ENCODE peak calls at places on chromosomes 1 and 21, in five cellular contexts. J is GM12865, B is uterus, O is fibroblast of mammary gland, F is astrocyte of the spinal cord. H is an unnamed sample.
A peak's percentile ranks its signal among the peaks of the same experiment; 100 is the strongest.

GRCh38 chr1:150152772-150153461 is 3.2 kb downstream of the PLEKHO1 start:
- DNase-seq in B (peak; percentile 63), O (peak; percentile 88), F (peak; percentile 42), J (no peak), H (no peak)

GRCh38 chr1:219686171-219686570 is 73.3 kb upstream of the ZC3H11B start:
- DNase-seq in F (no peak), B (no peak), J (no peak), O (no peak), H (no peak)

GRCh38 chr1:193654951-193655705 is 468.7 kb upstream of the B3GALT2 start:
- DNase-seq in F (peak; percentile 25), O (peak; percentile 21), J (no peak), B (no peak), H (no peak)

GRCh38 chr1:67715819-67716218 is 30.8 kb downstream of the GADD45A start:
- DNase-seq in B (no peak), J (no peak), O (no peak), F (no peak), H (no peak)

GRCh38 chr1:53319296-53320101 is 8.4 kb downstream of the LRP8 start:
- DNase-seq in B (no peak), F (no peak), J (no peak), O (no peak), H (no peak)

GRCh38 chr1:40310129-40310461 is 7.0 kb downstream of the COL9A2 start:
- DNase-seq in B (no peak), F (no peak), J (no peak), O (no peak), H (no peak)

GRCh38 chr21:38505654-38506523 is 7.6 kb upstream of the ERG start:
- DNase-seq in O (peak; percentile 73), B (peak; percentile 45), F (peak; percentile 78), J (peak; percentile 46), H (peak; percentile 33)

GRCh38 chr1:56284933-56285332 is 294.4 kb downstream of the PLPP3 start:
- DNase-seq in O (peak; percentile 87), B (peak; percentile 48), F (peak; percentile 23), J (no peak), H (peak; percentile 71)

GRCh38 chr1:52281518-52281917 is 84.5 kb downstream of the CC2D1B start:
- DNase-seq in B (no peak), J (no peak), F (peak; percentile 5), O (peak; percentile 28), H (no peak)

GRCh38 chr1:23171181-23171755 is 2.6 kb upstream of the LUZP1 start:
- DNase-seq in J (no peak), B (no peak), F (no peak), O (no peak), H (no peak)

DNA sequence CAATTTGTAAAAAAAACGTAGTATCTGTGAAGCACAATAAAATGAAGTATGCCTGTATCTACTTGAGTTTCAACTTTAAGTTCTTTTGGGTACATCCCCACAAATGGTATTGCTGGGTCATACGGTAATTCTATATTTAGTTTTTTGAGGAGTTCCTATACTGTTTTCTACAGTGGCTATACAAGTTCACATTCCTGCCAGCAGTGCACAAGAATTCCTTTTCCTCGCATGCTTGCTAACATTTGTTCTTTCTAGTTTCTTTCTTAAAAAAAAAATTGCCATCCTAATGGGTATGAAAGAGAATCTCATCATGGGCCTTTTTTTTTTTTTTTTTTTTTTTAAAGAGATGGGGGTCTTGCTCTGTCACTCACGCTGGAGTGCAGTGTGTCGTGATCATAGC is 41.9 kb downstream of the UCK2 start:
- DNase-seq in J (no peak), B (no peak), O (no peak), F (no peak), H (no peak)
- TF ChIP-seq CTCF in J (no peak), B (no peak), O (peak; percentile 25), F (peak; percentile 23), H (no peak)

DNA sequence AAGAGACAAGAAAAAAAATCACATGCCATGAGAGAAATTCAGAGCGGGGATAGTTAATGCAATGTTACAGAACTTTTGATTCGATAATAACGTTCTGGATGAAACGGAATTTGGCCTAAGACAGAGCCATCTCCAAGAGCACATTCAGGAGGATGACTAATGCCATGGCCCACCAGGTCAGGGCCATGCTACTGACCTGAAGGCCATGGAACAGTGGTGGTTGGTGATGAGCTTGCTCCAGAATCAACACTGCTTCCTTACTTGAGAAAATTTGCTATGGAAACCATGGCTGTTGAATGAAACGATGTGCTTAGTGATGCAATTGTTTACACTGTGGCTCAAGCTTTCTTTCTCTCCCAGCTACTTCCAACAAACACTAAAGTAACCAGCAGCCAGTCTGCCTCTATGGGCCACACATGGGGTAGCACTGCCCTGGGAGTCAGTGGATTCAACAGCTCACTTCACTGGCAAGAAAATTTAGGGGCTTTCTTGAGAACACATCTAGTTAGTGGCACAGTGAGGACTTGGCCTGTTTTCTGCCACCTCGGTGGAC is 299.1 kb downstream of the PCP4 start:
- DNase-seq in B (no peak), F (peak; percentile 76), J (no peak), O (no peak), H (no peak)
- TF ChIP-seq CTCF in B (no peak), F (peak; percentile 31), J (no peak), O (no peak), H (no peak)

GRCh38 chr1:14606632-14607031 is 8.1 kb downstream of the KAZN start:
- DNase-seq in O (no peak), F (no peak), J (peak; percentile 31), B (no peak), H (no peak)
- TF ChIP-seq CTCF in O (peak; percentile 7), F (peak; percentile 26), J (peak; percentile 67), B (no peak), H (no peak)

DNA sequence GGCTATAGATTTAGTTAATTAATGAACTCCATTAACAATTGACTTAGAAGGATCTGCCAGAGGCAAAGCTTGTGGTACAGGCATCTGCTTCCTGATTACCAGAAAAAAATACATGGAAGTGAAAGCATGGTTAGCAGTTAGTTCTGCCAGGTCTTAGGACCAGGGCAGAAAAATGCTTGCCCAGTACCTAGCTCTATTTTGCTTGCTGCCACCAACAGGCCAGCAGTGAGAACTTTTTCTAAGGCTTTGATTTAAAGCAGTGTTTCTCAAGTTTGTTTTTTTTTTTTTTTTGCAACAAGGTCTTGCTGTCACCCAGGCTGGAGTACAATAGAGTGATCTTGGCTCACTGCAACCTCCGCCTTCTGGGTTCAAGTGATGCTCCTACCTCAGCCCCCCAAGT is 16.4 kb upstream of the MTF1 start:
- DNase-seq in O (peak; percentile 19), B (no peak), F (peak; percentile 12), J (no peak), H (no peak)
- TF ChIP-seq CTCF in O (no peak), B (no peak), F (peak; percentile 37), J (no peak), H (no peak)

GRCh38 chr1:168966217-168966616 is 140.3 kb upstream of the ATP1B1 start:
- DNase-seq in F (no peak), J (no peak), O (no peak), B (no peak), H (no peak)
- TF ChIP-seq CTCF in F (no peak), J (no peak), O (no peak), B (no peak), H (no peak)

DNA sequence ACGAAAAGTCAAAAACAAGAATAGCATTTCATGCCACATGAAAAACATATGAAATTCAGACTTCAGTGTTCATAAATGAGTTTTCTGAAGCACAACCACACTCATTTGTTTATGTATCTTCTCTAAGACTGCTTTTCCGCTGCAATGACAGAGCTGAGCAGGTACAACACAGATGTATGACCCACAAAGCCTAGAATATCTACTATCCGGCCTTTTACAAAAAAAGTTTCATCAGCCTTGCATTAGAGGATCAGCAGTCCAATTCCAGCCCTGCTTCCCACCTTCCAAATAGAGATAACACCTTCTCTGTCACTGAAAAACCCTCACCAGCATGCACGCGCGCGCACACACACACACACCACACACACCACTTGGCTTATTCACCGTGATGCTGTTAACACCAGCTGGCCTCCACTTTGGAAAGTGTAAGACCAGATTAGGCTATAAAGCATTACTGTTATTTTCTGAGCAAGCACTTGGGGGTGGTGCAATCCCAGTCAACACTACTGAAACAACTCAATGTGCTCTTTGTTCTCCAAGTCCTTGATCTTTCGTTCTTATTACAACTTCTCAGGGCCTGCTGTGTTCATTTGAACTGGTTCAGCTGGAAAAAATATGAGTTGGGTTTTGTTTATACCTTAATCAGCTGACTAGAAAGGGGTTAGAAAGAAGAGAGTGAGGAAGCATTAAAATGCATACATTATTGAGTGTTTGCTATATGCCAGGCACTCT is 90.0 kb downstream of the GLUL start:
- DNase-seq in B (no peak), O (peak; percentile 77), F (peak; percentile 53), J (peak; percentile 49), H (peak; percentile 57)
- TF ChIP-seq CTCF in B (no peak), O (peak; percentile 15), F (no peak), J (no peak), H (no peak)

DNA sequence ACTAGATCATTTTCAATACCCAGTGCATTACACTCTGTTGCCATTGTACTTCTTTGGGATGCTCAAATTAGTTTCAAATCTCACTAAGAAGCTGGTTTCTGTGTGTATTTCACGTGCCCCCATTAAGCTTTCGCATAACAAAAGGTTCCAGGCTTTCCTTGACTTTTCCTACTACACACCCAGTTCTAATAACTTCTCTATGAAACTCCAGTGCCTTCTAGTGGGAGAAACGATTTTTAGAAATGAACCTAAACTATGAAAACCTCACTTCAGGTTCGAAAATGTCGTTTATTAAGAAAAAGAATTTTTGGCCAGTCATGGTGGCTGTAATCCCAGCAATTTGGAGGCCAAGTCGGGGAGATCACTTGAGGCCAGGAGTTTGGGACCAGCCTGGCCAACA is 2.8 kb downstream of the CFHR4 start:
- DNase-seq in F (no peak), J (no peak), B (no peak), O (no peak), H (no peak)
- TF ChIP-seq CTCF in F (no peak), J (no peak), B (no peak), O (no peak), H (no peak)

GRCh38 chr1:63101336-63101735 is 221.0 kb upstream of the FOXD3 start:
- DNase-seq in O (no peak), B (no peak), J (no peak), F (no peak), H (no peak)

GRCh38 chr1:63108226-63108625 is 214.1 kb upstream of the FOXD3 start:
- DNase-seq in J (no peak), O (peak; percentile 6), F (peak; percentile 53), B (no peak), H (no peak)

GRCh38 chr1:63107066-63107465 is 215.3 kb upstream of the FOXD3 start:
- DNase-seq in B (no peak), J (no peak), O (no peak), F (no peak), H (no peak)

DNA sequence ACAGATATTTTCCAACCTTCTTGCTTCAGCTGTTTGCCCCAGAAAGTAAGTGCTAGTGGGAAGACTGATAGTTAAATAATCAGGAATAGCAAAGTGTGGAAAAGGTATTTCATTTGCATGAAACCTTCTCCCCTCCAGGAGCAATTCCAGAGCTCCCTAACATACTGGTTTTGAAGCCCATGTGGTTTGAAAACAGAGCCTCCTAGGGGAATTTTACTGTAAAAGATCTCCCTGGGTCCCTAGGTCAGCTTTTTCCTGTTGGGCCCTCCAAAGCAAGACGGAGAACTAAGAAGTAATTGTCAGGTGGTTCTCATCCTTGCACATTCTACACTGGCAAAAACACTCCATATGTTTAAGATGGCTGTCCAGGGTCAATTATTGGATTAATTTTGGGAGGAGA is 218.7 kb upstream of the FOXD3 start:
- DNase-seq in J (no peak), O (no peak), F (no peak), B (no peak), H (no peak)
- TF ChIP-seq CTCF in J (no peak), O (no peak), F (no peak), B (no peak), H (no peak)